ENCODE peak calls at places on chromosome 3, in four cellular contexts. One of them, this sample, is unnamed.

GRCh38 chr3:9123849-9124248 is 125.6 kb downstream of the SRGAP3 start:
- DNase-seq in AG04450: no peak
- DNase-seq in breast epithelium: no peak
- DNase-seq in mucosa of gallbladder: no peak
- DNase-seq in this sample: no peak

GRCh38 chr3:73563896-73564582 is 60.7 kb downstream of the PDZRN3 start:
- DNase-seq in AG04450: no peak
- DNase-seq in breast epithelium: no peak
- DNase-seq in mucosa of gallbladder: no peak
- DNase-seq in this sample: no peak

GRCh38 chr3:194293546-194294198 is 57.5 kb downstream of the CPN2 start:
- DNase-seq in AG04450: no peak
- DNase-seq in breast epithelium: no peak
- DNase-seq in mucosa of gallbladder: no peak
- DNase-seq in this sample: no peak

GRCh38 chr3:14152233-14152962 is 26.0 kb downstream of the XPC start:
- DNase-seq in AG04450: no peak
- DNase-seq in breast epithelium: no peak
- DNase-seq in mucosa of gallbladder: no peak
- DNase-seq in this sample: no peak

GRCh38 chr3:169041677-169042171 is 621.8 kb downstream of the MECOM start:
- DNase-seq in AG04450: no peak
- DNase-seq in breast epithelium: no peak
- DNase-seq in mucosa of gallbladder: no peak
- DNase-seq in this sample: no peak

GRCh38 chr3:99523446-99523845 is 114.9 kb upstream of the COL8A1 start:
- DNase-seq in AG04450: no peak
- DNase-seq in breast epithelium: no peak
- DNase-seq in mucosa of gallbladder: no peak
- DNase-seq in this sample: no peak

GRCh38 chr3:183208260-183208659 is 44.8 kb upstream of the B3GNT5 start:
- DNase-seq in AG04450: no peak
- DNase-seq in breast epithelium: no peak
- DNase-seq in mucosa of gallbladder: no peak
- DNase-seq in this sample: no peak

GRCh38 chr3:138378331-138378730 is 30.0 kb downstream of the MRAS start:
- DNase-seq in AG04450: no peak
- DNase-seq in breast epithelium: no peak
- DNase-seq in mucosa of gallbladder: no peak
- DNase-seq in this sample: no peak

GRCh38 chr3:118618247-118619040 is 416.2 kb downstream of the IGSF11 start:
- DNase-seq in AG04450: no peak
- DNase-seq in breast epithelium: no peak
- DNase-seq in mucosa of gallbladder: no peak
- DNase-seq in this sample: no peak

GRCh38 chr3:111590096-111590491 is 5.1 kb downstream of the ZBED2 start:
- DNase-seq in AG04450: no peak
- DNase-seq in breast epithelium: no peak
- DNase-seq in mucosa of gallbladder: no peak
- DNase-seq in this sample: no peak

GRCh38 chr3:181276358-181276896 is 286.9 kb upstream of the DNAJC19 start:
- DNase-seq in AG04450: no peak
- DNase-seq in breast epithelium: no peak
- DNase-seq in mucosa of gallbladder: no peak
- DNase-seq in this sample: no peak

GRCh38 chr3:186929186-186929585 is 1.1 kb upstream of the ST6GAL1 start:
- DNase-seq in AG04450: no peak
- DNase-seq in breast epithelium: no peak
- DNase-seq in mucosa of gallbladder: no peak
- DNase-seq in this sample: no peak

GRCh38 chr3:14371573-14372474 is 30.6 kb upstream of the SLC6A6 start:
- DNase-seq in AG04450: no peak
- DNase-seq in breast epithelium: peak
- DNase-seq in mucosa of gallbladder: peak
- DNase-seq in this sample: peak

GRCh38 chr3:14222457-14222856 is 43.8 kb downstream of the LSM3 start:
- DNase-seq in AG04450: no peak
- DNase-seq in breast epithelium: no peak
- DNase-seq in mucosa of gallbladder: no peak
- DNase-seq in this sample: no peak

GRCh38 chr3:30664884-30665283 is 58.5 kb downstream of the TGFBR2 start:
- DNase-seq in AG04450: no peak
- DNase-seq in breast epithelium: no peak
- DNase-seq in mucosa of gallbladder: no peak
- DNase-seq in this sample: no peak

GRCh38 chr3:55204417-55204816 is 276.6 kb upstream of the LRTM1 start:
- DNase-seq in AG04450: no peak
- DNase-seq in breast epithelium: no peak
- DNase-seq in mucosa of gallbladder: no peak
- DNase-seq in this sample: no peak

GRCh38 chr3:9135930-9136525 is 113.4 kb downstream of the SRGAP3 start:
- DNase-seq in AG04450: no peak
- DNase-seq in breast epithelium: no peak
- DNase-seq in mucosa of gallbladder: no peak
- DNase-seq in this sample: no peak

GRCh38 chr3:124885466-124886167 is 1.5 kb downstream of the ITGB5 start:
- DNase-seq in AG04450: no peak
- DNase-seq in breast epithelium: no peak
- DNase-seq in mucosa of gallbladder: no peak
- DNase-seq in this sample: no peak